ENCODE peak calls at places on chromosomes 4 and X, in four cellular contexts. One of them, this sample, is unnamed.

GRCh38 chrX:142873214-142873613 is 152.5 kb upstream of the SPANXN4 start:
- ATAC-seq in activated B cell treated with CpG ODN at 0.5 μM for 24 hours: no peak
- ATAC-seq in SK-N-SH treated with all-trans-retinoic acid at 6 μM for 48 hours: no peak
- ATAC-seq in activated T-helper 17 cell treated with anti-CD3 and anti-CD28 coated beads, Interleukin-2, amount 50 U/mL, for 72 hours: no peak
- ATAC-seq in this sample: no peak

GRCh38 chrX:39677987-39678840 is 419.5 kb downstream of the BCOR start:
- ATAC-seq in SK-N-SH treated with all-trans-retinoic acid at 6 μM for 48 hours: no peak
- ATAC-seq in activated B cell treated with CpG ODN at 0.5 μM for 24 hours: no peak
- ATAC-seq in activated T-helper 17 cell treated with anti-CD3 and anti-CD28 coated beads, Interleukin-2, amount 50 U/mL, for 72 hours: no peak
- ATAC-seq in this sample: peak; percentile 26

GRCh38 chr4:162610116-162610515 is 446.3 kb upstream of the FSTL5 start:
- ATAC-seq in activated T-helper 17 cell treated with anti-CD3 and anti-CD28 coated beads, Interleukin-2, amount 50 U/mL, for 72 hours: no peak
- ATAC-seq in SK-N-SH treated with all-trans-retinoic acid at 6 μM for 48 hours: no peak
- ATAC-seq in activated B cell treated with CpG ODN at 0.5 μM for 24 hours: no peak
- ATAC-seq in this sample: no peak

GRCh38 chr4:61202100-61202637 is 2.0 kb downstream of the ADGRL3 start:
- ATAC-seq in SK-N-SH treated with all-trans-retinoic acid at 6 μM for 48 hours: no peak
- ATAC-seq in activated B cell treated with CpG ODN at 0.5 μM for 24 hours: no peak
- ATAC-seq in activated T-helper 17 cell treated with anti-CD3 and anti-CD28 coated beads, Interleukin-2, amount 50 U/mL, for 72 hours: no peak
- ATAC-seq in this sample: peak; percentile 6

GRCh38 chr4:40682298-40683101 is 52.8 kb upstream of the RBM47 start:
- ATAC-seq in activated B cell treated with CpG ODN at 0.5 μM for 24 hours: no peak
- ATAC-seq in activated T-helper 17 cell treated with anti-CD3 and anti-CD28 coated beads, Interleukin-2, amount 50 U/mL, for 72 hours: peak; percentile 83
- ATAC-seq in SK-N-SH treated with all-trans-retinoic acid at 6 μM for 48 hours: no peak
- ATAC-seq in this sample: no peak

GRCh38 chr4:150229538-150229937 is 151.3 kb downstream of the DCLK2 start:
- ATAC-seq in activated B cell treated with CpG ODN at 0.5 μM for 24 hours: no peak
- ATAC-seq in SK-N-SH treated with all-trans-retinoic acid at 6 μM for 48 hours: peak; percentile 38
- ATAC-seq in activated T-helper 17 cell treated with anti-CD3 and anti-CD28 coated beads, Interleukin-2, amount 50 U/mL, for 72 hours: no peak
- ATAC-seq in this sample: no peak

GRCh38 chr4:121464854-121465253 is 84.0 kb upstream of the QRFPR start:
- ATAC-seq in activated B cell treated with CpG ODN at 0.5 μM for 24 hours: no peak
- ATAC-seq in activated T-helper 17 cell treated with anti-CD3 and anti-CD28 coated beads, Interleukin-2, amount 50 U/mL, for 72 hours: no peak
- ATAC-seq in SK-N-SH treated with all-trans-retinoic acid at 6 μM for 48 hours: no peak
- ATAC-seq in this sample: no peak

GRCh38 chrX:20382518-20383291 is 116.0 kb upstream of the RPS6KA3 start:
- ATAC-seq in activated B cell treated with CpG ODN at 0.5 μM for 24 hours: no peak
- ATAC-seq in activated T-helper 17 cell treated with anti-CD3 and anti-CD28 coated beads, Interleukin-2, amount 50 U/mL, for 72 hours: peak; percentile 43
- ATAC-seq in SK-N-SH treated with all-trans-retinoic acid at 6 μM for 48 hours: peak; percentile 87
- ATAC-seq in this sample: no peak

GRCh38 chrX:10106801-10107200 is 50.0 kb upstream of the CLCN4 start:
- ATAC-seq in activated T-helper 17 cell treated with anti-CD3 and anti-CD28 coated beads, Interleukin-2, amount 50 U/mL, for 72 hours: peak; percentile 70
- ATAC-seq in activated B cell treated with CpG ODN at 0.5 μM for 24 hours: peak; percentile 10
- ATAC-seq in SK-N-SH treated with all-trans-retinoic acid at 6 μM for 48 hours: no peak
- ATAC-seq in this sample: no peak

GRCh38 chrX:149950681-149951080 is 12.4 kb upstream of the EOLA2 start:
- ATAC-seq in activated B cell treated with CpG ODN at 0.5 μM for 24 hours: peak; percentile 18
- ATAC-seq in SK-N-SH treated with all-trans-retinoic acid at 6 μM for 48 hours: peak; percentile 87
- ATAC-seq in activated T-helper 17 cell treated with anti-CD3 and anti-CD28 coated beads, Interleukin-2, amount 50 U/mL, for 72 hours: no peak
- ATAC-seq in this sample: no peak

GRCh38 chrX:67044029-67044653 is 405.3 kb upstream of the EDA2R start:
- ATAC-seq in SK-N-SH treated with all-trans-retinoic acid at 6 μM for 48 hours: no peak
- ATAC-seq in activated B cell treated with CpG ODN at 0.5 μM for 24 hours: no peak
- ATAC-seq in activated T-helper 17 cell treated with anti-CD3 and anti-CD28 coated beads, Interleukin-2, amount 50 U/mL, for 72 hours: no peak
- ATAC-seq in this sample: no peak

GRCh38 chr4:130747842-130748241 is 1651.9 kb downstream of the C4orf33 start:
- ATAC-seq in SK-N-SH treated with all-trans-retinoic acid at 6 μM for 48 hours: no peak
- ATAC-seq in activated T-helper 17 cell treated with anti-CD3 and anti-CD28 coated beads, Interleukin-2, amount 50 U/mL, for 72 hours: no peak
- ATAC-seq in activated B cell treated with CpG ODN at 0.5 μM for 24 hours: no peak
- ATAC-seq in this sample: no peak

GRCh38 chr4:113773756-113774155 is 12.2 kb upstream of the CAMK2D start:
- ATAC-seq in SK-N-SH treated with all-trans-retinoic acid at 6 μM for 48 hours: no peak
- ATAC-seq in activated B cell treated with CpG ODN at 0.5 μM for 24 hours: no peak
- ATAC-seq in activated T-helper 17 cell treated with anti-CD3 and anti-CD28 coated beads, Interleukin-2, amount 50 U/mL, for 72 hours: no peak
- ATAC-seq in this sample: no peak

GRCh38 chrX:2311483-2311882 is 189.3 kb downstream of the DHRSX start:
- ATAC-seq in SK-N-SH treated with all-trans-retinoic acid at 6 μM for 48 hours: no peak
- ATAC-seq in activated T-helper 17 cell treated with anti-CD3 and anti-CD28 coated beads, Interleukin-2, amount 50 U/mL, for 72 hours: no peak
- ATAC-seq in activated B cell treated with CpG ODN at 0.5 μM for 24 hours: no peak
- ATAC-seq in this sample: no peak

GRCh38 chrX:133414399-133415275 is 652 bp downstream of the GPC4 start:
- ATAC-seq in activated B cell treated with CpG ODN at 0.5 μM for 24 hours: peak; percentile 28
- ATAC-seq in SK-N-SH treated with all-trans-retinoic acid at 6 μM for 48 hours: peak; percentile 40
- ATAC-seq in activated T-helper 17 cell treated with anti-CD3 and anti-CD28 coated beads, Interleukin-2, amount 50 U/mL, for 72 hours: no peak
- ATAC-seq in this sample: peak; percentile 25

GRCh38 chr4:26176621-26177121 is 144.1 kb upstream of the RBPJ start:
- ATAC-seq in activated B cell treated with CpG ODN at 0.5 μM for 24 hours: no peak
- ATAC-seq in activated T-helper 17 cell treated with anti-CD3 and anti-CD28 coated beads, Interleukin-2, amount 50 U/mL, for 72 hours: no peak
- ATAC-seq in SK-N-SH treated with all-trans-retinoic acid at 6 μM for 48 hours: no peak
- ATAC-seq in this sample: no peak

GRCh38 chr4:75948822-75949444 is 8.1 kb upstream of the NAAA start:
- ATAC-seq in activated T-helper 17 cell treated with anti-CD3 and anti-CD28 coated beads, Interleukin-2, amount 50 U/mL, for 72 hours: no peak
- ATAC-seq in SK-N-SH treated with all-trans-retinoic acid at 6 μM for 48 hours: no peak
- ATAC-seq in activated B cell treated with CpG ODN at 0.5 μM for 24 hours: peak; percentile 86
- ATAC-seq in this sample: no peak

GRCh38 chr4:184792950-184793555 is 32.7 kb downstream of the ACSL1 start:
- ATAC-seq in activated B cell treated with CpG ODN at 0.5 μM for 24 hours: no peak
- ATAC-seq in activated T-helper 17 cell treated with anti-CD3 and anti-CD28 coated beads, Interleukin-2, amount 50 U/mL, for 72 hours: peak; percentile 98
- ATAC-seq in SK-N-SH treated with all-trans-retinoic acid at 6 μM for 48 hours: peak; percentile 95
- ATAC-seq in this sample: peak; percentile 68